ENCODE peak calls at places on chromosomes 6 and 20, in five cellular contexts. E is prostate gland, J is mesendoderm, Q is IMR-90, P is upper lobe of right lung. G is an unnamed sample.
A peak's percentile ranks its signal among the peaks of the same experiment; 100 is the strongest.

GRCh38 chr20:51469046-51469445 is 73.5 kb downstream of the NFATC2 start:
- DNase-seq in P (no peak), J (no peak), E (no peak), Q (no peak), G (no peak)

GRCh38 chr6:17045581-17046322 is 56.1 kb upstream of the STMND1 start:
- DNase-seq in Q (peak; percentile 69), P (no peak), J (no peak), E (no peak), G (no peak)

GRCh38 chr6:139473731-139474130 is 99.3 kb upstream of the CITED2 start:
- DNase-seq in J (no peak), Q (no peak), P (no peak), E (no peak), G (no peak)

GRCh38 chr20:17735206-17735804 is 35.5 kb downstream of the BANF2 start:
- DNase-seq in Q (peak; percentile 68), E (no peak), P (no peak), J (peak; percentile 28), G (no peak)

GRCh38 chr20:6395695-6396094 is 272.9 kb upstream of the FERMT1 start:
- DNase-seq in Q (peak; percentile 3), J (no peak), P (no peak), E (no peak), G (no peak)

GRCh38 chr20:4607287-4607713 is 114.4 kb upstream of the PRND start:
- DNase-seq in J (peak; percentile 77), E (peak; percentile 44), P (no peak), Q (peak; percentile 70), G (peak; percentile 48)

GRCh38 chr6:14720411-14721102 is 525.3 kb upstream of the JARID2 start:
- DNase-seq in P (no peak), E (no peak), J (no peak), Q (no peak), G (no peak)

GRCh38 chr6:52566853-52567279 is 10.0 kb downstream of the TRAM2 start:
- DNase-seq in E (no peak), J (peak; percentile 78), Q (peak; percentile 99), P (no peak), G (no peak)

GRCh38 chr6:163335671-163336545 is 78.6 kb upstream of the QKI start:
- DNase-seq in J (peak; percentile 41), P (no peak), Q (peak; percentile 8), E (no peak), G (no peak)

GRCh38 chr6:111030008-111031006 is 48.5 kb downstream of the RPF2 start:
- DNase-seq in J (no peak), E (no peak), Q (no peak), P (peak; percentile 66), G (no peak)

GRCh38 chr20:8796088-8796665 is 272.7 kb upstream of the PLCB4 start:
- DNase-seq in E (no peak), J (no peak), P (no peak), Q (peak; percentile 26), G (no peak)

GRCh38 chr6:87115402-87116135 is 20.7 kb upstream of the CGA start:
- DNase-seq in J (no peak), P (no peak), E (no peak), Q (no peak), G (no peak)

GRCh38 chr6:44004625-44005506 is 122.4 kb downstream of the MRPL14 start:
- DNase-seq in J (no peak), P (peak; percentile 61), E (no peak), Q (peak; percentile 33), G (no peak)

GRCh38 chr20:1844723-1845523 is 50.3 kb upstream of the SIRPA start:
- DNase-seq in J (no peak), E (no peak), Q (peak; percentile 92), P (peak; percentile 75), G (no peak)

GRCh38 chr20:35617397-35618031 is 1.9 kb downstream of the SPAG4 start:
- DNase-seq in J (peak; percentile 86), E (no peak), Q (peak; percentile 53), P (peak; percentile 72), G (peak; percentile 42)

GRCh38 chr6:95280690-95281273 is 296.6 kb upstream of the MANEA start:
- DNase-seq in J (peak; percentile 46), E (no peak), P (no peak), Q (peak; percentile 36), G (no peak)

GRCh38 chr6:4185846-4186245 is 50.5 kb upstream of the ECI2 start:
- DNase-seq in Q (no peak), E (no peak), P (no peak), J (no peak), G (no peak)

GRCh38 chr6:22366214-22366613 is 69.4 kb upstream of the PRL start:
- DNase-seq in E (no peak), J (no peak), P (no peak), Q (peak; percentile 27), G (no peak)

GRCh38 chr6:125809771-125810315 is 19.1 kb downstream of the NCOA7 start:
- DNase-seq in Q (no peak), J (no peak), P (no peak), E (no peak), G (no peak)

GRCh38 chr6:125811259-125811658 is 20.5 kb downstream of the NCOA7 start:
- DNase-seq in E (no peak), J (no peak), Q (no peak), P (no peak), G (no peak)

GRCh38 chr6:125815050-125815910 is 24.5 kb downstream of the NCOA7 start:
- DNase-seq in J (no peak), E (no peak), Q (no peak), P (no peak), G (no peak)

GRCh38 chr6:125810435-125810834 is 19.7 kb downstream of the NCOA7 start:
- DNase-seq in E (no peak), J (no peak), Q (no peak), P (no peak), G (no peak)

DNA sequence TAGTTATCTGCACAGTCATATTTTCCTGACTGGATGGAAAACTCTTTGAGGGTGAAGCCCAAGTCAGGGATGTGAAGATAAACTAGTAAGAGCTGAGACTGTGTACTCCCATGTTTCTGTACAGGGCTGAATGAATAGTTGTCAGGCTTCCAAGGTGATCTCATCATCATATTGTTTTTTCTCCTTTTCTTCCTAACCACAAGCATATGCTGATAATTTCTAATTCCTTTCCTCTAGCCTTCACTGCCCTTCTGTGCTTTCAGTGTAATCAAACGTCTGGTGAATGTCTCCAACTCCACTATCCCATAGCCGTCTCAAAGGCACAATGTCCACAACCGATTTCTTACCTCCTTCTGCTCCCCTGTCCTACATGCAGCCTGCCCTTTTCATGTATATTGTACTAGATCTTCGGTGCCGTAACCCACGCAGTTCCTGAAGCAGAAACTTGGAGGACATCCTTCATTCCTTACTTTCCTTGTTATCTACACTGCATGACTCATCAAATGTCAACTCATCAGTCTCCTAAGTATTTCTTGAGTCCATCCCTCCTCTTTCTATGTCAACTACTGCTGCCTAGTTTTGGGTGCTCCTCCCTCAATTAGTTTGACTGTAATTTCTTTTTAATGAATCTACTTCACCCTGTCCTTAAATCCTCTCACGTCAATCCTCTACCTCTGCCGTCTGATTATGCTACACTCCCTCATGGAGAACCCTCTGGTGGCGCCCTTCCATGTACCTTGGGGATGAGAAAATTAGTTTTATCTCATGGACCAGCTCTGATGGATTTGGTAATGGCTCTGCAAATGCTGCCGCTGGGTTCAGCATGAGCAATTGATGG is 21.9 kb downstream of the NCOA7 start:
- DNase-seq in E (no peak), J (peak; percentile 27), Q (peak; percentile 98), P (no peak), G (no peak)
- H3K4me1 ChIP-seq in E (no peaks in the 10 kb centered on the region), J (peaks cover 1% of the 10 kb centered on the region), Q (peaks cover 21% of the 10 kb centered on the region), P (peaks cover 35% of the 10 kb centered on the region), G (peaks cover 4% of the 10 kb centered on the region)

GRCh38 chr20:44182135-44182765 is 4.7 kb downstream of the JPH2 start:
- DNase-seq in J (peak; percentile 35), E (no peak), P (no peak), Q (no peak), G (no peak)
- H3K27ac ChIP-seq in J (no peak overlapping the region), E (peak overlapping the region; percentile 18), P (no peak overlapping the region), Q (no peak overlapping the region), G (no peak overlapping the region)

GRCh38 chr20:10644458-10645204 is 29.2 kb downstream of the JAG1 start:
- DNase-seq in J (peak; percentile 49), E (no peak), Q (no peak), P (no peak), G (no peak)
- H3K4me1 ChIP-seq in J (peaks cover 18% of the 10 kb centered on the region), E (no peaks in the 10 kb centered on the region), Q (peaks cover 14% of the 10 kb centered on the region), P (no peaks in the 10 kb centered on the region), G (no peaks in the 10 kb centered on the region)

GRCh38 chr6:30212865-30213653 is at the start of gene TRIM26:
- DNase-seq in Q (peak; percentile 95), J (peak; percentile 99), E (peak; percentile 99), P (peak; percentile 98), G (peak; percentile 93)
- H3K27ac ChIP-seq in Q (peak within 1 kb of the TSS; percentile 92), J (no peak within 1 kb of the TSS), E (peak within 1 kb of the TSS; percentile 97), P (peak within 1 kb of the TSS; percentile 99), G (peak within 1 kb of the TSS; percentile 96)

GRCh38 chr20:21554985-21555384 is 41.1 kb upstream of the NKX2-2 start:
- DNase-seq in P (no peak), Q (no peak), J (no peak), E (no peak), G (no peak)
- H3K4me1 ChIP-seq in P (no peaks in the 10 kb centered on the region), Q (no peaks in the 10 kb centered on the region), J (no peaks in the 10 kb centered on the region), E (no peaks in the 10 kb centered on the region), G (peaks cover 9% of the 10 kb centered on the region)

GRCh38 chr6:158170656-158171081 is 2.5 kb downstream of the GTF2H5 start:
- DNase-seq in J (peak; percentile 68), P (no peak), Q (peak; percentile 89), E (no peak), G (no peak)

GRCh38 chr6:158174024-158174423 is 5.9 kb downstream of the GTF2H5 start:
- DNase-seq in Q (no peak), J (no peak), P (no peak), E (no peak), G (no peak)

GRCh38 chr6:158175111-158175510 is 7.0 kb downstream of the GTF2H5 start:
- DNase-seq in Q (no peak), P (no peak), J (no peak), E (no peak), G (no peak)

GRCh38 chr6:158174514-158174913 is 6.4 kb downstream of the GTF2H5 start:
- DNase-seq in Q (peak; percentile 95), E (no peak), J (no peak), P (no peak), G (no peak)

GRCh38 chr6:158172001-158172400 is 3.9 kb downstream of the GTF2H5 start:
- DNase-seq in E (no peak), P (no peak), Q (no peak), J (no peak), G (no peak)
- H3K27ac ChIP-seq in E (no peak overlapping the region), P (no peak overlapping the region), Q (no peak overlapping the region), J (no peak overlapping the region), G (no peak overlapping the region)

G was measured in CD8-positive, alpha-beta T cell.